ENCODE peak calls at places on chromosomes 16 and 17, in five cellular contexts. One of them, this sample, is unnamed.

GRCh38 chr17:80795737-80796136 is 195.9 kb upstream of the CHMP6 start:
- DNase-seq in CD4-positive, alpha-beta memory T cell: no peak
- DNase-seq in ascending aorta: no peak
- DNase-seq in cardiac muscle cell: peak; percentile 54
- DNase-seq in tibial nerve: no peak
- DNase-seq in this sample: peak; percentile 80

GRCh38 chr17:34006126-34006525 is 249.0 kb upstream of the CCL2 start:
- DNase-seq in CD4-positive, alpha-beta memory T cell: no peak
- DNase-seq in ascending aorta: no peak
- DNase-seq in cardiac muscle cell: no peak
- DNase-seq in tibial nerve: no peak
- DNase-seq in this sample: no peak

GRCh38 chr16:2969545-2970521 is 685 bp downstream of the PAQR4 start:
- DNase-seq in CD4-positive, alpha-beta memory T cell: peak; percentile 64
- DNase-seq in ascending aorta: no peak
- DNase-seq in cardiac muscle cell: peak; percentile 32
- DNase-seq in tibial nerve: peak; percentile 23
- DNase-seq in this sample: peak; percentile 92

GRCh38 chr17:79506955-79507354 is 103.9 kb downstream of the RBFOX3 start:
- DNase-seq in CD4-positive, alpha-beta memory T cell: no peak
- DNase-seq in ascending aorta: no peak
- DNase-seq in cardiac muscle cell: no peak
- DNase-seq in tibial nerve: no peak
- DNase-seq in this sample: no peak

GRCh38 chr16:2206780-2207433 is 1.7 kb downstream of the MLST8 start:
- DNase-seq in CD4-positive, alpha-beta memory T cell: peak; percentile 49
- DNase-seq in ascending aorta: no peak
- DNase-seq in cardiac muscle cell: peak; percentile 27
- DNase-seq in tibial nerve: no peak
- DNase-seq in this sample: no peak

GRCh38 chr16:60945225-60945624 is 1091.0 kb downstream of the CDH8 start:
- DNase-seq in CD4-positive, alpha-beta memory T cell: no peak
- DNase-seq in ascending aorta: no peak
- DNase-seq in cardiac muscle cell: no peak
- DNase-seq in tibial nerve: no peak
- DNase-seq in this sample: no peak

GRCh38 chr17:78592991-78593329 is 15.8 kb upstream of the DNAH17 start:
- DNase-seq in CD4-positive, alpha-beta memory T cell: no peak
- DNase-seq in ascending aorta: no peak
- DNase-seq in cardiac muscle cell: no peak
- DNase-seq in tibial nerve: no peak
- DNase-seq in this sample: no peak

GRCh38 chr16:85913688-85914422 is 14.9 kb downstream of the IRF8 start:
- DNase-seq in CD4-positive, alpha-beta memory T cell: no peak
- DNase-seq in ascending aorta: no peak
- DNase-seq in cardiac muscle cell: no peak
- DNase-seq in tibial nerve: no peak
- DNase-seq in this sample: peak; percentile 71

GRCh38 chr16:69501956-69502457 is 63.8 kb upstream of the NFAT5 start:
- DNase-seq in CD4-positive, alpha-beta memory T cell: no peak
- DNase-seq in ascending aorta: no peak
- DNase-seq in cardiac muscle cell: no peak
- DNase-seq in tibial nerve: no peak
- DNase-seq in this sample: no peak

GRCh38 chr17:15777717-15778116 is 45.6 kb downstream of the TBC1D26 start:
- DNase-seq in CD4-positive, alpha-beta memory T cell: no peak
- DNase-seq in ascending aorta: no peak
- DNase-seq in cardiac muscle cell: no peak
- DNase-seq in tibial nerve: no peak
- DNase-seq in this sample: no peak
- H3K9me3 ChIP-seq in CD4-positive, alpha-beta memory T cell: no peaks in the 10 kb centered on the region
- H3K9me3 ChIP-seq in ascending aorta: no peaks in the 10 kb centered on the region
- H3K9me3 ChIP-seq in cardiac muscle cell: no peaks in the 10 kb centered on the region
- H3K9me3 ChIP-seq in tibial nerve: no peaks in the 10 kb centered on the region
- H3K9me3 ChIP-seq in this sample: peaks cover 45% of the 10 kb centered on the region

GRCh38 chr17:83178533-83179201 is 99.3 kb downstream of the METRNL start:
- DNase-seq in CD4-positive, alpha-beta memory T cell: no peak
- DNase-seq in ascending aorta: no peak
- DNase-seq in cardiac muscle cell: no peak
- DNase-seq in tibial nerve: peak; percentile 4
- DNase-seq in this sample: peak; percentile 60
- H3K9me3 ChIP-seq in CD4-positive, alpha-beta memory T cell: no peaks in the 10 kb centered on the region
- H3K9me3 ChIP-seq in ascending aorta: no peaks in the 10 kb centered on the region
- H3K9me3 ChIP-seq in cardiac muscle cell: no peaks in the 10 kb centered on the region
- H3K9me3 ChIP-seq in tibial nerve: no peaks in the 10 kb centered on the region
- H3K9me3 ChIP-seq in this sample: no peaks in the 10 kb centered on the region

GRCh38 chr16:31767267-31767666 is 106.3 kb upstream of the ZNF267 start:
- DNase-seq in CD4-positive, alpha-beta memory T cell: no peak
- DNase-seq in ascending aorta: no peak
- DNase-seq in cardiac muscle cell: no peak
- DNase-seq in tibial nerve: no peak
- DNase-seq in this sample: no peak

DNA sequence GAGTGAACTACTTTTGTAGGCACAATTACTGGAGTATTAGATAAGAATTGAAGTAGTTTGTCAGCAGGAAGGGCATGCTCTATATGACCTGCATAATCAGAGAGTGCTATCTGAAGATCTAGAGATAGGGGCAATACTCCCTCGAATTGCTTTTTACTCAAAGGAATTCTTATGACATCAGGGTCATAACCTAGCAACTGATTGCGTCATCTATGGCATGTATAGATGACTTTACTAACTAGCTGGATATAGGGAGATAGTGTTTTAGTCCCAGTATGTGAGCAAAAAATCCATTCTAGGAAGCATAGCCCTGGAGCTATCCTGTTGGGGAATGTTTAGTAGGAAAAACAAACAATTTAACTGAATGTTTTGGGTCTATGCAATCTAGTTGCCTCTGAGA is 109.5 kb upstream of the ZNF267 start:
- DNase-seq in CD4-positive, alpha-beta memory T cell: no peak
- DNase-seq in ascending aorta: no peak
- DNase-seq in cardiac muscle cell: no peak
- DNase-seq in tibial nerve: no peak
- DNase-seq in this sample: no peak
- H3K9me3 ChIP-seq in CD4-positive, alpha-beta memory T cell: peaks cover 9% of the 10 kb centered on the region
- H3K9me3 ChIP-seq in ascending aorta: peaks cover 89% of the 10 kb centered on the region
- H3K9me3 ChIP-seq in cardiac muscle cell: peaks cover 9% of the 10 kb centered on the region
- H3K9me3 ChIP-seq in tibial nerve: peaks cover 74% of the 10 kb centered on the region
- H3K9me3 ChIP-seq in this sample: peaks cover 93% of the 10 kb centered on the region

GRCh38 chr17:8004899-8005298 is 2.5 kb downstream of the GUCY2D start:
- DNase-seq in CD4-positive, alpha-beta memory T cell: no peak
- DNase-seq in ascending aorta: no peak
- DNase-seq in cardiac muscle cell: peak; percentile 88
- DNase-seq in tibial nerve: no peak
- DNase-seq in this sample: no peak
- H3K9me3 ChIP-seq in CD4-positive, alpha-beta memory T cell: no peaks in the 10 kb centered on the region
- H3K9me3 ChIP-seq in ascending aorta: no peaks in the 10 kb centered on the region
- H3K9me3 ChIP-seq in cardiac muscle cell: no peaks in the 10 kb centered on the region
- H3K9me3 ChIP-seq in tibial nerve: no peaks in the 10 kb centered on the region
- H3K9me3 ChIP-seq in this sample: no peaks in the 10 kb centered on the region

GRCh38 chr16:55628306-55628968 is 27.4 kb upstream of the SLC6A2 start:
- DNase-seq in CD4-positive, alpha-beta memory T cell: no peak
- DNase-seq in ascending aorta: no peak
- DNase-seq in cardiac muscle cell: no peak
- DNase-seq in tibial nerve: no peak
- DNase-seq in this sample: no peak
- H3K9me3 ChIP-seq in CD4-positive, alpha-beta memory T cell: no peaks in the 10 kb centered on the region
- H3K9me3 ChIP-seq in ascending aorta: no peaks in the 10 kb centered on the region
- H3K9me3 ChIP-seq in cardiac muscle cell: no peaks in the 10 kb centered on the region
- H3K9me3 ChIP-seq in tibial nerve: no peaks in the 10 kb centered on the region
- H3K9me3 ChIP-seq in this sample: no peaks in the 10 kb centered on the region

GRCh38 chr17:27081002-27081638 is 212.8 kb upstream of the WSB1 start:
- DNase-seq in CD4-positive, alpha-beta memory T cell: no peak
- DNase-seq in ascending aorta: no peak
- DNase-seq in cardiac muscle cell: no peak
- DNase-seq in tibial nerve: no peak
- DNase-seq in this sample: no peak
- H3K9me3 ChIP-seq in CD4-positive, alpha-beta memory T cell: no peaks in the 10 kb centered on the region
- H3K9me3 ChIP-seq in ascending aorta: no peaks in the 10 kb centered on the region
- H3K9me3 ChIP-seq in cardiac muscle cell: no peaks in the 10 kb centered on the region
- H3K9me3 ChIP-seq in tibial nerve: no peaks in the 10 kb centered on the region
- H3K9me3 ChIP-seq in this sample: no peaks in the 10 kb centered on the region

GRCh38 chr16:35210681-35211433 is 1751.4 kb downstream of the TP53TG3F start:
- DNase-seq in CD4-positive, alpha-beta memory T cell: no peak
- DNase-seq in ascending aorta: no peak
- DNase-seq in cardiac muscle cell: no peak
- DNase-seq in tibial nerve: no peak
- DNase-seq in this sample: no peak

GRCh38 chr16:35215287-35215686 is 1755.9 kb downstream of the TP53TG3F start:
- DNase-seq in CD4-positive, alpha-beta memory T cell: no peak
- DNase-seq in ascending aorta: no peak
- DNase-seq in cardiac muscle cell: no peak
- DNase-seq in tibial nerve: no peak
- DNase-seq in this sample: no peak

DNA sequence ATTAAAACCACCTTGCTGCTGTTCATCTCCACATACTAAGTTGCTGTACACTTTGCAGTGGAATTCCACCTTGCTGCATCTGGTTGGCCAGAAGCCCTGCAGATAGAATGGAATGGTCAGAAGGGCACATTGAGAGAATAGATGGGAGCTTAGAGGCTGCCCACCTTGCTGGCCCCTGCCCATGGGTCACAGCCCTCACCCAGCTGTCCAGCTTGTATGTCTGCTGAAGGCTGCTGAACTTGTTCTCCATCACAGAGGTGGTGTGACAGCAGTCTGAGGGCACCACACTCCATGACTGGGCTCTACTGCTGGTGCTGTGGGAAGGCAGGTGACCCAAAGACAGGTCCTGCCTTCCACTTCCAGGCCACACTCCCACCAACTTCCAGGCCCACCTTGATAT is 1755.4 kb downstream of the TP53TG3F start:
- DNase-seq in CD4-positive, alpha-beta memory T cell: no peak
- DNase-seq in ascending aorta: no peak
- DNase-seq in cardiac muscle cell: no peak
- DNase-seq in tibial nerve: no peak
- DNase-seq in this sample: peak; percentile 56
- H3K9me3 ChIP-seq in CD4-positive, alpha-beta memory T cell: no peaks in the 10 kb centered on the region
- H3K9me3 ChIP-seq in ascending aorta: no peaks in the 10 kb centered on the region
- H3K9me3 ChIP-seq in cardiac muscle cell: peaks cover 5% of the 10 kb centered on the region
- H3K9me3 ChIP-seq in tibial nerve: no peaks in the 10 kb centered on the region
- H3K9me3 ChIP-seq in this sample: no peaks in the 10 kb centered on the region

DNA sequence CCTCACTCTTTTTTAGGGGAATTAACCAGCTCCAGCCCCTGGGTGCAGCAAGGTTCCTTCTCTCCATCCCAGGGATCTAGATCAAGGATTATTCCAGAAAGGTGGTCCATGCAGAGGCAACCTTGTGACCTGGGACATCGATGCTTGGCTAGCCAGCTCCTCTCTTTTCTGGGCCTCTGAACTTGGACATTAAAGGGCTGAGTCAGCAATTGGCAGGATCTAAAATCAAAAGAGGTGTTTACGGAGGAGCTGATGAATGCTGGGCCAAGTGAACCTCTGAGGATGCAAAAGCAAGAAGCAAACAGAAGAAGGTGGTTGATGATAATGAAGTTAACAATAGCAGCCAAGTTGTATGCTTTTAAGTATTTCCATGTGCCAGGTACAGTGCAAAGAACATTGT is 207.0 kb downstream of the MAF start:
- DNase-seq in CD4-positive, alpha-beta memory T cell: no peak
- DNase-seq in ascending aorta: no peak
- DNase-seq in cardiac muscle cell: no peak
- DNase-seq in tibial nerve: no peak
- DNase-seq in this sample: no peak
- H3K9me3 ChIP-seq in CD4-positive, alpha-beta memory T cell: no peaks in the 10 kb centered on the region
- H3K9me3 ChIP-seq in ascending aorta: no peaks in the 10 kb centered on the region
- H3K9me3 ChIP-seq in cardiac muscle cell: no peaks in the 10 kb centered on the region
- H3K9me3 ChIP-seq in tibial nerve: no peaks in the 10 kb centered on the region
- H3K9me3 ChIP-seq in this sample: no peaks in the 10 kb centered on the region

GRCh38 chr16:64841071-64841470 is 280.8 kb downstream of the CDH11 start:
- DNase-seq in CD4-positive, alpha-beta memory T cell: no peak
- DNase-seq in ascending aorta: no peak
- DNase-seq in cardiac muscle cell: no peak
- DNase-seq in tibial nerve: no peak
- DNase-seq in this sample: no peak

GRCh38 chr16:64841482-64841881 is 280.4 kb downstream of the CDH11 start:
- DNase-seq in CD4-positive, alpha-beta memory T cell: no peak
- DNase-seq in ascending aorta: no peak
- DNase-seq in cardiac muscle cell: no peak
- DNase-seq in tibial nerve: no peak
- DNase-seq in this sample: no peak

GRCh38 chr16:64846966-64847365 is 274.9 kb downstream of the CDH11 start:
- DNase-seq in CD4-positive, alpha-beta memory T cell: no peak
- DNase-seq in ascending aorta: no peak
- DNase-seq in cardiac muscle cell: no peak
- DNase-seq in tibial nerve: no peak
- DNase-seq in this sample: no peak
- H3K9me3 ChIP-seq in CD4-positive, alpha-beta memory T cell: no peaks in the 10 kb centered on the region
- H3K9me3 ChIP-seq in ascending aorta: no peaks in the 10 kb centered on the region
- H3K9me3 ChIP-seq in cardiac muscle cell: no peaks in the 10 kb centered on the region
- H3K9me3 ChIP-seq in tibial nerve: no peaks in the 10 kb centered on the region
- H3K9me3 ChIP-seq in this sample: peaks cover 7% of the 10 kb centered on the region

GRCh38 chr16:35365675-35366074 is 1906.3 kb downstream of the TP53TG3F start:
- DNase-seq in CD4-positive, alpha-beta memory T cell: no peak
- DNase-seq in ascending aorta: no peak
- DNase-seq in cardiac muscle cell: no peak
- DNase-seq in tibial nerve: no peak
- DNase-seq in this sample: no peak

GRCh38 chr16:35370617-35371016 is 1911.2 kb downstream of the TP53TG3F start:
- DNase-seq in CD4-positive, alpha-beta memory T cell: no peak
- DNase-seq in ascending aorta: no peak
- DNase-seq in cardiac muscle cell: no peak
- DNase-seq in tibial nerve: no peak
- DNase-seq in this sample: no peak
- H3K9me3 ChIP-seq in CD4-positive, alpha-beta memory T cell: no peaks in the 10 kb centered on the region
- H3K9me3 ChIP-seq in ascending aorta: no peaks in the 10 kb centered on the region
- H3K9me3 ChIP-seq in cardiac muscle cell: no peaks in the 10 kb centered on the region
- H3K9me3 ChIP-seq in tibial nerve: no peaks in the 10 kb centered on the region
- H3K9me3 ChIP-seq in this sample: no peaks in the 10 kb centered on the region

This sample was measured in spleen.